ENCODE peak calls at places on chromosome 20, in four cellular contexts. Z is left ventricle myocardium inferior, L is IMR-90, A is ascending aorta. R is an unnamed sample.

GRCh38 chr20:50068041-50068651 is 44.8 kb downstream of the UBE2V1 start:
- DNase-seq in Z (no peak), L (no peak), A (no peak), R (no peak)

GRCh38 chr20:47568019-47568418 is 66.3 kb downstream of the NCOA3 start:
- DNase-seq in Z (no peak), L (peak; percentile 90), A (no peak), R (no peak)

GRCh38 chr20:3224681-3225421 is 14.1 kb downstream of the SLC4A11 start:
- DNase-seq in Z (no peak), L (no peak), A (no peak), R (no peak)

GRCh38 chr20:22453244-22454080 is 130.9 kb downstream of the FOXA2 start:
- DNase-seq in Z (no peak), L (no peak), A (no peak), R (no peak)

GRCh38 chr20:49292010-49292409 is 14.2 kb upstream of the ZNFX1 start:
- DNase-seq in Z (no peak), L (no peak), A (no peak), R (no peak)

GRCh38 chr20:48405909-48406308 is 421.9 kb downstream of the PREX1 start:
- DNase-seq in Z (no peak), L (no peak), A (no peak), R (no peak)

GRCh38 chr20:62946918-62947317 is 5.6 kb upstream of the SLC17A9 start:
- DNase-seq in Z (peak; percentile 47), L (no peak), A (no peak), R (no peak)

GRCh38 chr20:353166-353565 is 6.3 kb downstream of the NRSN2 start:
- DNase-seq in Z (no peak), L (no peak), A (no peak), R (no peak)

GRCh38 chr20:1805161-1805581 is 90.0 kb upstream of the SIRPA start:
- DNase-seq in Z (no peak), L (no peak), A (no peak), R (no peak)

GRCh38 chr20:19668406-19668805 is 89.7 kb upstream of the RIN2 start:
- DNase-seq in Z (no peak), L (no peak), A (no peak), R (no peak)

GRCh38 chr20:14883324-14883723 is 545.9 kb upstream of the FLRT3 start:
- DNase-seq in Z (no peak), L (no peak), A (no peak), R (no peak)

GRCh38 chr20:1169224-1169623 is 15.6 kb downstream of the TMEM74B start:
- DNase-seq in Z (no peak), L (no peak), A (no peak), R (no peak)

GRCh38 chr20:24952376-24953203 is 3.5 kb downstream of the CST7 start:
- DNase-seq in Z (no peak), L (no peak), A (no peak), R (no peak)

GRCh38 chr20:46364670-46365482 is 41.5 kb downstream of the ELMO2 start:
- DNase-seq in Z (no peak), L (no peak), A (no peak), R (no peak)

GRCh38 chr20:61271273-61272221 is 19.5 kb downstream of the CDH4 start:
- DNase-seq in Z (no peak), L (no peak), A (no peak), R (no peak)

GRCh38 chr20:19621072-19621471 is 137.0 kb upstream of the RIN2 start:
- DNase-seq in Z (no peak), L (peak; percentile 2), A (no peak), R (peak; percentile 20)

GRCh38 chr20:16283978-16284377 is 289.3 kb downstream of the KIF16B start:
- DNase-seq in Z (no peak), L (no peak), A (no peak), R (peak; percentile 81)

GRCh38 chr20:9884061-9884460 is 45.2 kb upstream of the PAK5 start:
- DNase-seq in Z (no peak), L (no peak), A (no peak), R (no peak)

DNA sequence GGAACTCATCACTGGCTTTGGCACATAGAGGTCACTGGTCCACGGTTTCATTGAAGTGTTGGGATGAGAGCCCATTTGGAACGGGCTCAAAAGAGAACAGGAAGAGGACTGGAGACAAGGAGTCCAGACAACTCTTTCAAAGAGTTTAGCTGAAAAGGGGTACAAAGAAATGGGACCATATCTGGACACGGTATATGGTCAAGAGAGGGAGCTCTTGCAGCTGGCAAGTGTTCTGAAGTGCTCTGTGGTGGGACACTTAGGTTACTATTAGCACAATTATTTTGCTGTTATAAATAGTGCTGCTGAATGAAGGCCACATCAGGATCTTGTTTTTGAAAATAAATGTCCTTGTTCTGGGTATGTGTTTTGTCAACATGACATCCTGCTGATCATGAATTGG is 4.6 kb downstream of the SGK2 start:
- DNase-seq in Z (no peak), L (no peak), A (no peak), R (no peak)
- TF ChIP-seq CTCF in Z (no peak), L (no peak), A (no peak), R (no peak)

GRCh38 chr20:4720977-4721349 is 746 bp upstream of the PRND start:
- DNase-seq in Z (no peak), L (no peak), A (no peak), R (no peak)
- TF ChIP-seq CTCF in Z (no peak), L (no peak), A (no peak), R (no peak)

GRCh38 chr20:64077876-64078551 is 1.3 kb downstream of the RGS19 start:
- DNase-seq in Z (no peak), L (no peak), A (no peak), R (no peak)

GRCh38 chr20:64080813-64081619 is 1.1 kb downstream of the OPRL1 start:
- DNase-seq in Z (no peak), L (no peak), A (no peak), R (no peak)

GRCh38 chr20:64078934-64079272 is 415 bp downstream of the RGS19 start:
- DNase-seq in Z (no peak), L (no peak), A (no peak), R (no peak)

GRCh38 chr20:64080013-64080812 is at the start of gene OPRL1:
- DNase-seq in Z (no peak), L (no peak), A (no peak), R (no peak)

GRCh38 chr20:64079273-64080012 is at the start of gene RGS19:
- DNase-seq in Z (peak; percentile 84), L (peak; percentile 64), A (no peak), R (no peak)
- TF ChIP-seq CTCF in Z (no peak), L (no peak), A (no peak), R (no peak)

GRCh38 chr20:32035398-32035852 is 16.6 kb upstream of the HCK start:
- DNase-seq in Z (no peak), L (no peak), A (no peak), R (no peak)

GRCh38 chr20:32036716-32037355 is 15.2 kb upstream of the HCK start:
- DNase-seq in Z (no peak), L (peak; percentile 47), A (no peak), R (no peak)

GRCh38 chr20:32036252-32036651 is 15.8 kb upstream of the HCK start:
- DNase-seq in Z (no peak), L (no peak), A (no peak), R (no peak)

GRCh38 chr20:32037929-32038328 is 14.1 kb upstream of the HCK start:
- DNase-seq in Z (no peak), L (peak; percentile 59), A (no peak), R (peak; percentile 13)

DNA sequence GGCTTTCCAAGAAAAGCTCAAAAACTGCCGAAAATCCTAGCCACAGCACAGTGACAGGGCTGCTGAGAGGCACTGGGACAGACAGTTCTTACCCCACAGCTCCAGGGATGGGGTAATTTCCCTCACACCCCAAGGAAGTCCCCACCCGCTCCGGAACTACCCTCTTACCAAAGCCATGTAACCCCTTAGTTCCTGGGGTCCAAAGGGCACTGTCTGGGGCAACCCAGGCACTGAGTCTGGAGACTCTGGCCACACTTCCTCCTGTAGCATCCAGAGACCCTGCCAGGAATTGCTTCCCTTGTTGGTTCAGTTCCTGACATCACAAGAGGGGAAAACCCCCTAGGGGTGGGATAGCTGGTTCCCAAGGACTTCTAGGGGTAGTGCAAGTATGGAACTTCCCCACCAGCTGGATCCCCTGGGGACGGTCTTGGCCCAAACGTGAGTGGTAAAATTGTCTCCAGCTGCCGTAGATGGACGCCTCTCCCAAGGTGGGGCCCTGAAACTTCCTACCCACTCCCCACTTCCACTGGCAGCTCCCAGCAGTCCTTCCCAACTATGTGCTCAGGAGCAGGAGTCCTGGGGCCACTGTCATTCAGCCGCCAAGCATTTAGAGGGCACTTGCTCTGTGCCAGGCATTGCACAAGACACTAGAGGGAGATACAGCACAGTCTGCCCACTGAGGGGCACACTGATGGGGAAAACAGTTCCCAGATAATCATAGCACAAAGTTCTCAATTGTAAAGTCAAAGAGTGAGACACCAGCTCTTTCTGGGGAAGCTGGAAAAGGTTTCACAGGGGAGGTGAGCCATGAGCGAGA is 17.3 kb upstream of the HCK start:
- DNase-seq in Z (no peak), L (no peak), A (no peak), R (no peak)
- TF ChIP-seq CTCF in Z (peak; percentile 34), L (peak; percentile 46), A (no peak), R (peak; percentile 54)

DNA sequence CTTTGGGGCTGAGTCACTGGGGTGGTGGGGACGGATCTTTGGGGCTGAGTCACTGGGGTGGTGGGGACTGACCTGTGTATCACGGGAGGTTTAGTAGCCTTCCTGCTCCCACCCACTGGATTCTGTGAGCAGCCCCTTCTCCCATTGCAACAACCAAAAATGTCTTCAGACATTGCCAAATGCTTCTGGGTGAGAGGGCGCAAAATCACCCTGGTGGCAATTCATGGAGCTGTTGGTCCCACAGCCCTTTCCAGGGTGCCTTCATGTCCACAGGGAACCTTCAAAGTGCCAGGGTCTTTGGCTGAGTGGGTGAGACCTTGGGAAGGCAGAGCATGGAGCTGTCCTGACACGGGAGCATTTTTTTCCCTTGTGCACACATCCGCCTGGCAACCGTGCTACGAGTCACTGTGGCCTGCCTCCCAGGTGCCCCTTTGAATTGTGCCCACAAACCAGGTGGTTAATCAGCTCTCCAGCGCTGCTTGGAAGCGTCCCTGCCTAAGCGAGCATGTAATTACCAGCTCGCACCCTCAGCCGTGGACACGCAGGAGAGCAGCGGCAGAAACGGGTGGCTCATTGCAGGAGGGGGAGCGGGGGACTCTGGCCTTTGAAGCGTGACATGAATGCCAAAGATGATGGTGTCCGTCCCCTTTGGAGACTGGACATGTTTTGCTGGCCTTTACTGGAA is 27.4 kb upstream of the APCDD1L start:
- DNase-seq in Z (no peak), L (peak; percentile 36), A (no peak), R (no peak)
- TF ChIP-seq CTCF in Z (no peak), L (no peak), A (no peak), R (peak; percentile 2)

GRCh38 chr20:40966103-40966502 is 62.5 kb upstream of the TOP1 start:
- DNase-seq in Z (no peak), L (no peak), A (no peak), R (no peak)
- TF ChIP-seq CTCF in Z (no peak), L (peak; percentile 29), A (no peak), R (peak; percentile 47)

DNA sequence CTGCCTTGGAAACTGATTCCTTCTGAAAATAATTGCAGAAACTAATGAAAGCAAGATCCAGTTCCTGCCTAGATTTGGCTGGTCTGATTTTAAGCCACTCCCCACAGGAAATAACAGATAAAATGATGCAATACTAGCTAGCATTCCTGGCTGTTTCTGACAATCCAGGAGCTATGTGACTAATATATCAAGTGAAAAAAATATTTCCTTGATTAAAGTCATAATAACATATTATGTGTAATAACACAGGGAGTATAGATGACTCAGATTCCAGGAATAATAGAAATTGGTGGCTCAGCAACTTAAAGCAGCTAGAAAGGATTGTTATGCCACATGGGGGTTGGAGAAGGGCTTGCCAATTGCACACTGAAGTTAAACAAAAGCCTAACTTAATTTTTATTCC is 182.7 kb upstream of the SALL4 start:
- DNase-seq in Z (no peak), L (peak; percentile 96), A (no peak), R (peak; percentile 76)
- TF ChIP-seq CTCF in Z (no peak), L (no peak), A (no peak), R (no peak)